ENCODE peak calls at places on chromosomes 7 and 10, in four cellular contexts. One of them, this sample, is unnamed.

GRCh38 chr7:149838992-149839408 is 825 bp downstream of the ZNF862 start:
- DNase-seq in pancreas: no peak
- DNase-seq in right cardiac atrium: no peak
- DNase-seq in WERI-Rb-1: peak; percentile 39
- DNase-seq in this sample: no peak

GRCh38 chr10:77970869-77971803 is 44.6 kb upstream of the DLG5 start:
- DNase-seq in right cardiac atrium: peak; percentile 74
- DNase-seq in pancreas: peak; percentile 38
- DNase-seq in WERI-Rb-1: no peak
- DNase-seq in this sample: no peak

GRCh38 chr7:141697211-141697871 is 4.6 kb downstream of the DENND11 start:
- DNase-seq in pancreas: no peak
- DNase-seq in right cardiac atrium: no peak
- DNase-seq in WERI-Rb-1: no peak
- DNase-seq in this sample: no peak

GRCh38 chr7:74240482-74240881 is 13.7 kb downstream of the RFC2 start:
- DNase-seq in WERI-Rb-1: no peak
- DNase-seq in pancreas: peak; percentile 48
- DNase-seq in right cardiac atrium: no peak
- DNase-seq in this sample: no peak

GRCh38 chr7:48094861-48095293 is 5.8 kb downstream of the UPP1 start:
- DNase-seq in right cardiac atrium: no peak
- DNase-seq in pancreas: no peak
- DNase-seq in WERI-Rb-1: no peak
- DNase-seq in this sample: no peak

GRCh38 chr10:117597216-117597615 is 54.7 kb downstream of the EMX2 start:
- DNase-seq in pancreas: no peak
- DNase-seq in WERI-Rb-1: no peak
- DNase-seq in right cardiac atrium: no peak
- DNase-seq in this sample: no peak

GRCh38 chr10:8577681-8578080 is 523.2 kb downstream of the GATA3 start:
- DNase-seq in WERI-Rb-1: no peak
- DNase-seq in pancreas: no peak
- DNase-seq in right cardiac atrium: no peak
- DNase-seq in this sample: no peak

GRCh38 chr10:101389986-101390531 is 36.1 kb downstream of the BTRC start:
- DNase-seq in right cardiac atrium: no peak
- DNase-seq in WERI-Rb-1: no peak
- DNase-seq in pancreas: no peak
- DNase-seq in this sample: no peak

GRCh38 chr7:118041336-118041878 is 142.6 kb upstream of the LSM8 start:
- DNase-seq in right cardiac atrium: no peak
- DNase-seq in WERI-Rb-1: no peak
- DNase-seq in pancreas: no peak
- DNase-seq in this sample: no peak

GRCh38 chr10:14822879-14823755 is 14.7 kb downstream of the CDNF start:
- DNase-seq in right cardiac atrium: peak; percentile 53
- DNase-seq in WERI-Rb-1: no peak
- DNase-seq in pancreas: peak; percentile 31
- DNase-seq in this sample: peak; percentile 71

GRCh38 chr7:50206521-50207250 is 97.8 kb upstream of the IKZF1 start:
- DNase-seq in WERI-Rb-1: no peak
- DNase-seq in right cardiac atrium: no peak
- DNase-seq in pancreas: no peak
- DNase-seq in this sample: no peak

DNA sequence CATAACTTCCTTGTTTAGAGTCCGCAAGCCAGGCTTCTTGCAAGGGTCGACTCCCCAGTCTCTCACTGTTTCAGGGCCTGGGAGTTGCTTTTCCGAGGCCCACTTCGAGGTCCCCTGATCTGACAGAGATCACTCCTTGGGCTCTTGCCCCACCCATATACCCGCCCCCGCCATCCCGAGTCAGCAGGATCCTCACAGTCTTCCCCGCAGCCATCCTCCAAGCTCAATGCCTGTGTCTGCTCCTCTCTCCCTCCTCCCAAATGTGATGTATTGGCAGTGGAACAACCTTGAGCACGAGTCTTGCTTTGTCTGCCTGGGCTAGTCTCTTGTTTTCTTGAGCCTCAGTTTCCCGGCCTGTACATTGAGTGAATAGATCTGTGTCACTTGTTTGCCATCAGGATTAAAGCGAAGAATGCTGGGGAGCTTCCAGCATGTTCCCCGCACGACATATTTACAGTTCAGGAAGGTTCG is 2.4 kb upstream of the HMX2 start:
- DNase-seq in pancreas: no peak
- DNase-seq in right cardiac atrium: no peak
- DNase-seq in WERI-Rb-1: no peak
- DNase-seq in this sample: no peak
- H3K9me3 ChIP-seq in pancreas: no peaks in the 10 kb centered on the region
- H3K9me3 ChIP-seq in right cardiac atrium: no peaks in the 10 kb centered on the region
- H3K9me3 ChIP-seq in WERI-Rb-1: no peaks in the 10 kb centered on the region
- H3K9me3 ChIP-seq in this sample: no peaks in the 10 kb centered on the region

DNA sequence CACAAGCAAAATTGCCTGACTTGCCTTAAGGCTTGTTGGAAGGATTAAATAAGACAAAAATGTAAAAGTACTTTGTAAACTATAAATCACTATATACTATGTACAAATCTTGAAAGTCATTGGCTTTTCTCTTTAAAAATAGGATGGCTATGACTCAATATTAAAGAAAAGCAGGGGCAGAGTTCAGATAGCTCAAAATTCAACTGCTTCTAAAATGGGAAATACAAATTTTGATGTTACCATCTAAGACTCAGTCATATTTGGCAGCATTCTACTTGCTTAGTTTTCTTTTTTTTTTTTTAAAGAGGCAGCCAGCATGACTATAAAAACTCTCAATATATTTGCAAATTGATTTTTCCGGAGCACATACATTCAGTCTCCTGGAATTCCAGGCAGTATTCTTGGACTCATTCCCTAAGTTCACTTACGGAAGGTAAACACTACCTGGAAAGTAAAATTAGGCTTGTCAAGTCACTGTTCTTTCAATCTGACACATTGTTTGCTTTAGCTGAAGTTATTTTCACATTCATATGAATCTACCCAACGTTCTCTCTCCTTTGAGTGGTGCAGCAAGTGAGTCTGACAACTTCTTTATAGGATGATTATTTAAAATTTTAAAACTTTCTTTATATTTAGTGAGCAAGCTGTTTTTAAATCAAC is 133.8 kb upstream of the CCDC6 start:
- DNase-seq in right cardiac atrium: no peak
- DNase-seq in pancreas: no peak
- DNase-seq in WERI-Rb-1: no peak
- DNase-seq in this sample: no peak
- H3K4me3 ChIP-seq in right cardiac atrium: no peak overlapping the region
- H3K4me3 ChIP-seq in pancreas: no peak overlapping the region
- H3K4me3 ChIP-seq in WERI-Rb-1: no peak overlapping the region
- H3K4me3 ChIP-seq in this sample: no peak overlapping the region

DNA sequence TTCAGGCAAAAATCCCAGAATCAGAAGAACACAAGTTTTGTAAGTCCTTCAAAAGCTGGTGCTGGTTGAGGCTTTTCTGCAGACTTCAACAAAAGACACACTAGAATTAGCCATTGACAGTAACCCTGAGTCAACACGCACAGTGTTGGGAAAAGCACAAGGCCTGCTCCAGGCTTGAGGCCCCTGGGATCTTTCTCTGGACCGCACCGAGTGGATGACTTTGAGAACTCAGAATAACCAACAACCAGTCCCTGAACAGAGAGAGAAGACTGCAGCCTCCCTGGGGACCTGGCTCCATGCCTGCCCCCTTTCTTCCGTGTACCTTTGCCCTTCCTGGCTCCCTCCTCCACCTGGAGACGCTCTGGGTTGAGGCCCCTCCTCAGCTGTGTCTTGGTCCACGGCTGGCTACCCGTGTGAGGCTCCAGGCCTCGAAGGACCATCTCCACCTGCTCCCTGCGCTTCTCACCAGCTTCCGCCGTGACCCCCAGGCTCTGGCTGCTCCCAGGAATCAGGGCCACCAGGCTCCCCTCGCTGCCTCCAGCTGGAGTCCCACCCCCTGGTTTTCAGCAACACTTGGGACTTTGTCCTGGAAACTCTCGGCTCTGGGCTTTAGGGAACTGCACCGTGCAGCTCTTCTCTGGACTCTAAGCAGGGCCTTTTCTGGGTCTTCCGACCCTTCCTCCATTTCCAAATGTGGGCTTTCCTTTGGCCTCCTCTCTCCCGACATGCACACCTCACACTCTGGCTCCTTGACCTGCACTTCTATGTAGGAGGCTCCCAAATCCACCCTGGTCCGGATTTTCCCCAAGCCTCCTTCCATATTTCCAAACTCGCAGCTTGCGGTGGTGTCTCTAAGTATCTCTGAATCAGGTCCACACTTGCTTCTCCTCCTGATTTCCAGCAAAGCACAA is 28.2 kb downstream of the DIP2C start:
- DNase-seq in pancreas: no peak
- DNase-seq in WERI-Rb-1: no peak
- DNase-seq in right cardiac atrium: no peak
- DNase-seq in this sample: no peak
- H3K9me3 ChIP-seq in pancreas: no peaks in the 10 kb centered on the region
- H3K9me3 ChIP-seq in WERI-Rb-1: no peaks in the 10 kb centered on the region
- H3K9me3 ChIP-seq in right cardiac atrium: no peaks in the 10 kb centered on the region
- H3K9me3 ChIP-seq in this sample: no peaks in the 10 kb centered on the region

GRCh38 chr10:119209050-119209735 is 1.8 kb downstream of the GRK5 start:
- DNase-seq in WERI-Rb-1: peak; percentile 77
- DNase-seq in right cardiac atrium: peak; percentile 80
- DNase-seq in pancreas: peak; percentile 53
- DNase-seq in this sample: peak; percentile 57

GRCh38 chr10:119210633-119211032 is 3.3 kb downstream of the GRK5 start:
- DNase-seq in pancreas: no peak
- DNase-seq in right cardiac atrium: no peak
- DNase-seq in WERI-Rb-1: no peak
- DNase-seq in this sample: no peak

GRCh38 chr10:119209736-119210355 is 2.5 kb downstream of the GRK5 start:
- DNase-seq in pancreas: no peak
- DNase-seq in right cardiac atrium: no peak
- DNase-seq in WERI-Rb-1: no peak
- DNase-seq in this sample: no peak

GRCh38 chr10:119211625-119212441 is 4.5 kb downstream of the GRK5 start:
- DNase-seq in pancreas: no peak
- DNase-seq in right cardiac atrium: no peak
- DNase-seq in WERI-Rb-1: peak; percentile 32
- DNase-seq in this sample: no peak

DNA sequence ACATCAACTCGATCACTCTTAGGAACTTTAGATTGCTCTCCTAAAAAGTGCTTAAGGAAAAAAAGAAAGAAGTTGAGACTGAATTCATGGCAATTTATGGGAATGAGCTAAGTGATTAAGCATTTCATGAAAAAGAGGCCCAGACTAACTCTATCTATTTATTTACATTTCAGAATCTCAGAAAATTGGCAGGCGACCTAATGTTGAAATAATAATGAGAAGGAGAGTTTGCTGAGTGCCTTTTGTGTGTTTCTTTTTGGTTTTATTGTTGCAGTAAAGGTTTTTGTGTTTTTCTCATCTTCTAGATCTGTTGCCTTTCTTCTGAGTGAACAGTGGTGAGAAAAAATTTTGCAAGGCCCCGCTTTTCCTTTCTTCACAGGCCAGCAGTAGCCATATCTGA is 3.8 kb downstream of the GRK5 start:
- DNase-seq in WERI-Rb-1: no peak
- DNase-seq in right cardiac atrium: no peak
- DNase-seq in pancreas: no peak
- DNase-seq in this sample: no peak
- H3K4me3 ChIP-seq in WERI-Rb-1: peak overlapping the region; percentile 9
- H3K4me3 ChIP-seq in right cardiac atrium: no peak overlapping the region
- H3K4me3 ChIP-seq in pancreas: no peak overlapping the region
- H3K4me3 ChIP-seq in this sample: no peak overlapping the region

DNA sequence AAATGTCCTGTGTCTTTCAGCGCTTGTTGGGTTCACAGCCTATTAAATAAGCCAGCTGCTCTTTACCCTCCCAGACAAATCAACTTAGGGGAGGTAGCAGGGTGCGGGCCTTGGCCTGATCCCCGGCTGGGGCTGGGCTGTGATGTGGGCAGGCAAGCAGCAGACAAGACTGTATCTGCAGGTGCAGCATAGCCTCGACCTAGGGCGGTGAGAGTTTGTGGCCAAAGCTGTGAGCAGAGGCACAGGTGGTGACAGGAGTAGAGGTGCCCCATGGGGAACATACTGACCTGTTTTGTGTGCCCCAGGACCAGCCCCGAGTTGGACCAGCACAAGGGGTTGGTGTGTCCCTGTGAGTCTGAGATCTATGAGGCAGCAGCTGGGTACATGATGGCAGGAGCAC is 885.4 kb downstream of the ZNF37A start:
- DNase-seq in pancreas: no peak
- DNase-seq in WERI-Rb-1: no peak
- DNase-seq in right cardiac atrium: no peak
- DNase-seq in this sample: no peak
- H3K9me3 ChIP-seq in pancreas: no peaks in the 10 kb centered on the region
- H3K9me3 ChIP-seq in WERI-Rb-1: no peaks in the 10 kb centered on the region
- H3K9me3 ChIP-seq in right cardiac atrium: no peaks in the 10 kb centered on the region
- H3K9me3 ChIP-seq in this sample: peaks cover 33% of the 10 kb centered on the region